ENCODE peak calls at places on chromosome 14, in four cellular contexts. Z is kidney epithelial cell, S is testis, D is upper lobe of right lung. K is an unnamed sample.

GRCh38 chr14:59195898-59196297 is 7.4 kb downstream of the DAAM1 start:
- DNase-seq in Z (no peak), S (no peak), D (no peak), K (no peak)

GRCh38 chr14:39431416-39432178 is 636 bp downstream of the FBXO33 start:
- DNase-seq in S (peak; percentile 43), Z (no peak), D (peak; percentile 80), K (peak; percentile 17)

GRCh38 chr14:103522028-103522581 is 525 bp downstream of the CKB start:
- DNase-seq in D (peak; percentile 71), S (no peak), Z (no peak), K (no peak)

GRCh38 chr14:23512156-23512555 is 39.4 kb downstream of the ZFHX2 start:
- DNase-seq in S (no peak), D (no peak), Z (no peak), K (no peak)

GRCh38 chr14:23550131-23550826 is 1.3 kb downstream of the ZFHX2 start:
- DNase-seq in Z (no peak), D (no peak), S (no peak), K (no peak)

GRCh38 chr14:49550284-49551184 is 35.6 kb downstream of the RPS29 start:
- DNase-seq in S (no peak), D (no peak), Z (no peak), K (no peak)

GRCh38 chr14:104515059-104515810 is 64.3 kb upstream of the C14orf180 start:
- DNase-seq in Z (no peak), D (no peak), S (peak; percentile 3), K (no peak)

GRCh38 chr14:20568393-20568792 is 7.5 kb upstream of the RNASE9 start:
- DNase-seq in Z (no peak), D (no peak), S (no peak), K (no peak)

GRCh38 chr14:22502007-22502406 is 87.0 kb downstream of the DAD1 start:
- DNase-seq in S (no peak), D (no peak), Z (no peak), K (peak; percentile 80)

GRCh38 chr14:71060795-71061455 is 153.7 kb downstream of the PCNX1 start:
- DNase-seq in D (no peak), S (no peak), Z (no peak), K (no peak)

GRCh38 chr14:72416892-72417291 is 477.0 kb downstream of the DPF3 start:
- DNase-seq in S (peak; percentile 30), D (no peak), Z (no peak), K (no peak)

GRCh38 chr14:50542941-50543418 is 10.6 kb upstream of the MAP4K5 start:
- DNase-seq in S (peak; percentile 56), Z (no peak), D (no peak), K (no peak)

DNA sequence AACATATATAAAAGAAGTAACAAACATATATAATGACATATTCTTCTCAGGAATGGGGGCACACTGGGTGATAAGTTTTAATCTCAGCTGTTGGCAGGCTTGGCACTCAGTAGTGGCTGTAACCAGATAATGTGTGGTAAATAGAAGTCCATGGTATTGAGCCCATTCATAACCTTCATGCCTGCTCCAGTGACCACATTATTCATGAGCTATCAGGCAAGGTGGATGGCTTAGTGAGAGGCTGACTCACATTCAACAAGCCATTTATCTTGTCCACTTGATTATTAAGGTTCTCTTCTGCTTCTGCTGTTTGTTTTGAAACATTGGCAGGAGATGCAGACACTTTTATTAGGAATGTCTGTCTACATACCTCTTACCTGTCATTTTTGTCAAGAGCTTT is 950.4 kb upstream of the LRFN5 start:
- DNase-seq in S (no peak), D (no peak), Z (peak; percentile 4), K (no peak)
- H3K4me3 ChIP-seq in S (no peak overlapping the region), D (no peak overlapping the region), Z (no peak overlapping the region), K (no peak overlapping the region)

DNA sequence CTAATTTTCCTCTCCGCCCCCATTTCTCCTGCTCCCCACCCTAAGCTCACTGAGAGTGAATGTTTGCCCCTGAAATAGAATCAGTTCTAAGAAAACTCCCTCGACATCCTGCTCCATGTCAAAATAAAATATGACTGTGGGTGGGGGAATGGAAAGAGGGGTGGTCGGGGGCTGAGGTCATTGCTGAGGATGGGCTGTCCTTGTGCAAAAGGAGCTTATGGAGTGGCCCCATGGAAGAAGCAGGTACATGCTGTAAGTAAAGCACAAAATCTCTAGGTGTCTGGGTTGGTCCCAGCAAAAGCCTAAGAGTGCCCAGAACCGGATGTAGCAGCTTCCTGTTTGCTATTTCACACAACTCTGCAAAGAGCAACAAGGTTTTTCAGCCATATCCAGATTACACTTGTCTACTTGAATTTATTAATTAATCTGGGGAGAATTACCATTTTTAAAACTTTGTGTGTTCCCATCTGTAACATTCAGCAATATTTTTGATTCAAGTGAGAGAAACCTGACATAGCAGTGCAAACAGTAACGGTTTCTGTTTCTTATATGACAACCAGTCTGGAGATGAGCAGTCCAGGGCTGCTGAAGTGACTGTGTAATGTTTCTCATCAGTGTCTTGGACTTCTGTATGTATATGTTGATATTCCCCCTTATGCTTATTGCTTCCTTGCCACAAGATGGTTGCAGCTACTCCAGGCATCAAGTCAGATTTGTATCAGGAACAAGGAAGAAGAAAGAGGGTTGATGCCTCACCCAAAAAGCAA is 40.4 kb upstream of the GZMB start:
- DNase-seq in D (no peak), Z (no peak), S (no peak), K (no peak)
- H3K4me3 ChIP-seq in D (no peak overlapping the region), Z (no peak overlapping the region), S (no peak overlapping the region), K (no peak overlapping the region)

GRCh38 chr14:35689000-35689460 is 120.1 kb downstream of the RALGAPA1 start:
- DNase-seq in D (no peak), Z (no peak), S (no peak), K (no peak)
- H3K4me3 ChIP-seq in D (no peak overlapping the region), Z (no peak overlapping the region), S (no peak overlapping the region), K (no peak overlapping the region)

DNA sequence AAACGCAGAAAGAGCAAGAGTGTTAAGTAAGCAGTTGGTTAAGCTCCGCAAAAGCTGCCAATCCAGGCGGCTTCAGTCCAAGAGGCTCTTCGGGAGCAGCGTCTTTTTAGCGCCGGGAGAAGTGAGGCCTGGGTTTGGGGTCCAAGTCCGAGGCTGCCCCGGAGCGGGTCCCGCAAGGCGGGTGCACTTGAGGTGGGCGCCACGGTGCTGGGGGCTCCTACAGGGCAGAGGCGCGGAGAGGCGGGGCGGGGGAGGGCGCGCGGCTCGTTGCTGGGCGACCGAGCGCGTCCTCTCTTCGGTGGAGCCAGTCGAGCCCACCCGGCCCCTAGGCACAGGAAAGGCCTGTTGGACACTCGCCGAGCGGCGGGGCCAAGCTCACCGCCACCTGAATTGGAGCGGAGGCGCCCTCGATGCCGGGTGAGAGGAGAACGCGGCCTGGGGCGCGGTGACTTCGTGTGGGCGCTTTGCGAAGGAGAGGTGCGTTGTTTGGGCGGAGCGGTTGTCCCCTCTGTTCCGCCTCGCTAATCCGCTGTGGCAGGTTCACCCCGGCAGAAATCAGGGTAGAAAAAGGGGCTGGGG is 15.6 kb downstream of the TTC6 start:
- DNase-seq in Z (no peak), D (no peak), S (no peak), K (no peak)
- H3K4me3 ChIP-seq in Z (no peak overlapping the region), D (no peak overlapping the region), S (peak overlapping the region; percentile 41), K (no peak overlapping the region)

GRCh38 chr14:34688470-34689206 is 25.8 kb downstream of the CFL2 start:
- DNase-seq in D (no peak), S (no peak), Z (no peak), K (no peak)

GRCh38 chr14:34691173-34691572 is 23.2 kb downstream of the CFL2 start:
- DNase-seq in S (no peak), Z (no peak), D (no peak), K (no peak)

GRCh38 chr14:34692348-34692747 is 22.0 kb downstream of the CFL2 start:
- DNase-seq in D (no peak), S (no peak), Z (no peak), K (no peak)

GRCh38 chr14:34692898-34693227 is 21.5 kb downstream of the CFL2 start:
- DNase-seq in D (no peak), Z (no peak), S (no peak), K (no peak)

GRCh38 chr14:34693228-34693939 is 21.0 kb downstream of the CFL2 start:
- DNase-seq in S (peak; percentile 54), D (peak; percentile 69), Z (no peak), K (no peak)
- H3K4me3 ChIP-seq in S (peak overlapping the region; percentile 44), D (peak overlapping the region; percentile 36), Z (no peak overlapping the region), K (peak overlapping the region; percentile 15)

DNA sequence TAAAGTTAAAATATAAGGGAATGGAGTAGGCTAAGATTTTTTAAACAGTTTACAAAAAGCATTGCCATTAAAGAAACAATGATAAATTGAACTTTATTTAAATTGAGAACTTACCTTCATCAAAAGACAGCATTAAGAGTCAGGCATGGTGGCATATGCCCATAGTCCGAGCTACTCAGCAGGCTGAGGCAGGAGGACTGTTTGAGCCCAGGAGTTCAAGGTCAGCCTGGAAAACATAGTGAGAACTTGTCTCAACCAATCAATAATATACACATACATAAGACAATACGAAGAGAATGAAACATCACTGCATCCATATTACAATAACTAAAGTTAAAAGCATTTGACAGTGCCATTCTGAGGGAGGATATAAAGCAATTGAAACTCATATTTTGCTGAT is 97.6 kb downstream of the FOXA1 start:
- DNase-seq in Z (no peak), S (no peak), D (no peak), K (no peak)
- H3K4me3 ChIP-seq in Z (no peak overlapping the region), S (no peak overlapping the region), D (no peak overlapping the region), K (no peak overlapping the region)

GRCh38 chr14:101808894-101809670 is 47.6 kb downstream of the PPP2R5C start:
- DNase-seq in D (no peak), Z (no peak), S (no peak), K (no peak)

GRCh38 chr14:101810897-101811620 is 49.5 kb downstream of the PPP2R5C start:
- DNase-seq in Z (no peak), D (no peak), S (no peak), K (no peak)

GRCh38 chr14:101809671-101810514 is 48.4 kb downstream of the PPP2R5C start:
- DNase-seq in D (peak; percentile 86), S (peak; percentile 95), Z (peak; percentile 86), K (peak; percentile 82)

GRCh38 chr14:101812071-101812470 is 50.6 kb downstream of the PPP2R5C start:
- DNase-seq in D (no peak), S (no peak), Z (no peak), K (no peak)

GRCh38 chr14:101808020-101808641 is 46.6 kb downstream of the PPP2R5C start:
- DNase-seq in Z (no peak), S (peak; percentile 52), D (no peak), K (peak; percentile 5)
- H3K4me3 ChIP-seq in Z (no peak overlapping the region), S (no peak overlapping the region), D (no peak overlapping the region), K (no peak overlapping the region)

DNA sequence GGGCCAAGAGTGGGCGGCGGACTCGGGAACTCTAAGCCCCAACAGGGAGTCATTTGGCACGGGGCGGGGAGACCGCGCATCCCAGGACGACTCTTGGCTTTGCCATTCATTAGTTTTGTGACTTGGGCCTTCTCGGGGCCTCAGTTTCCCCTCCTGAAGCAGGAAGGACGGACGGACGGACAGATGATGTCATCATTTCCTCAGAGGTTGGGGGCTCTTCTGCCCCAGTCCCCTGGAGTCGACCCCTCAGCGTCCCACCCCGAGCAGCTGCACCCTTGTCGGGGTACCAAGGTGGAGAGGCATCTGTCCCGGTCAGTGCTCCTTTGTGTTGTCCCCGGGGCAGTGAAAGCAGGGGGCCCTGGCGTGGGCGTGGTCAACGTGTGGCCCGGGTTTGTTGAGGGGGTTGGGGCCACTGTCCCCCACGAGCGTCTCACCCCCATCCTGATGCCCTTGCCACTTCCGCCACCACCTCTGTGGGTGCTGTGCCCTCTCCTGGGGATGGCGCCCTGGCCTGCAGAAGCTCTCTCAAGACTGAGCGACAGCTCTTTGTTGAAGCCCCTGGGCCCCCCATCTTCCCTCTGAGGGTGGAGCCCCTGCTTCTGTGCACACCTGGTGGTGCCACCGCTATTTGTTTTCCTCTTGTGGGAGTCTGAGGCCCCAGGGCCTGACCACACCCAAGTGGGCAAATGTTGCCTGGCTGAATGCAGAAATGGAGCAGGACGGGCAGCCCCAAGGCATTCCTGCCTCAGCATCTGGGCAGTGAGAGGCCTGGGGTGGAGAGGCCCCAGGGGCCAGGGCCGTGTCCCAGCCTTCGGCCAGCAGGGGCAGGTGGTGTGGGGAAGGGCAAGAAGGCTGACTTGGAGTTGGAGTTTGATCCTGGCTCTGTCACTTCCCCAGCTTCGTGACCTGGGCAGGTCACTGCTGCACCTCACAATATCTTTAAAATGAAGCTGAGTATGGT is 896 bp downstream of the HHIPL1 start:
- DNase-seq in S (no peak), D (no peak), Z (no peak), K (no peak)
- H3K4me3 ChIP-seq in S (peak overlapping the region; percentile 52), D (peak overlapping the region; percentile 51), Z (peak overlapping the region; percentile 24), K (no peak overlapping the region)

K was measured in MG63.